ENCODE peak calls at places on chromosomes 11 and 22, in five cellular contexts. One of them, this sample, is unnamed.

GRCh38 chr11:66677599-66678375 is at the start of gene RBM4B:
- DNase-seq in aorta: peak; percentile 99
- DNase-seq in heart right ventricle: peak; percentile 98
- DNase-seq in DND-41: peak; percentile 98
- DNase-seq in naive thymus-derived CD4-positive, alpha-beta T cell: peak; percentile 96
- DNase-seq in this sample: peak; percentile 88

GRCh38 chr11:79461144-79461543 is 20.3 kb upstream of the TENM4 start:
- DNase-seq in aorta: no peak
- DNase-seq in heart right ventricle: no peak
- DNase-seq in DND-41: no peak
- DNase-seq in naive thymus-derived CD4-positive, alpha-beta T cell: no peak
- DNase-seq in this sample: peak; percentile 73

GRCh38 chr11:111177037-111177988 is 68.2 kb upstream of the POU2AF2 start:
- DNase-seq in aorta: no peak
- DNase-seq in heart right ventricle: no peak
- DNase-seq in DND-41: no peak
- DNase-seq in naive thymus-derived CD4-positive, alpha-beta T cell: no peak
- DNase-seq in this sample: no peak

GRCh38 chr22:20998411-20999336 is 3.2 kb downstream of the THAP7 start:
- DNase-seq in aorta: no peak
- DNase-seq in heart right ventricle: no peak
- DNase-seq in DND-41: peak; percentile 17
- DNase-seq in naive thymus-derived CD4-positive, alpha-beta T cell: no peak
- DNase-seq in this sample: no peak

GRCh38 chr22:29861672-29862297 is 21.2 kb upstream of the MTMR3 start:
- DNase-seq in aorta: no peak
- DNase-seq in heart right ventricle: no peak
- DNase-seq in DND-41: no peak
- DNase-seq in naive thymus-derived CD4-positive, alpha-beta T cell: no peak
- DNase-seq in this sample: no peak

GRCh38 chr11:59960502-59961381 is 3.1 kb upstream of the OOSP4A start:
- DNase-seq in aorta: no peak
- DNase-seq in heart right ventricle: no peak
- DNase-seq in DND-41: no peak
- DNase-seq in naive thymus-derived CD4-positive, alpha-beta T cell: no peak
- DNase-seq in this sample: no peak

GRCh38 chr11:30429550-30429949 is 106.6 kb downstream of the ARL14EP start:
- DNase-seq in aorta: no peak
- DNase-seq in heart right ventricle: no peak
- DNase-seq in DND-41: no peak
- DNase-seq in naive thymus-derived CD4-positive, alpha-beta T cell: no peak
- DNase-seq in this sample: no peak

GRCh38 chr11:117618956-117619355 is 178.1 kb downstream of the DSCAML1 start:
- DNase-seq in aorta: no peak
- DNase-seq in heart right ventricle: no peak
- DNase-seq in DND-41: no peak
- DNase-seq in naive thymus-derived CD4-positive, alpha-beta T cell: no peak
- DNase-seq in this sample: no peak

GRCh38 chr11:69797737-69798528 is 21.3 kb downstream of the FGF3 start:
- DNase-seq in aorta: no peak
- DNase-seq in heart right ventricle: no peak
- DNase-seq in DND-41: no peak
- DNase-seq in naive thymus-derived CD4-positive, alpha-beta T cell: no peak
- DNase-seq in this sample: no peak

GRCh38 chr11:14414470-14415461 is 55.8 kb upstream of the RRAS2 start:
- DNase-seq in aorta: no peak
- DNase-seq in heart right ventricle: no peak
- DNase-seq in DND-41: peak; percentile 96
- DNase-seq in naive thymus-derived CD4-positive, alpha-beta T cell: peak; percentile 66
- DNase-seq in this sample: no peak

GRCh38 chr11:111734383-111735261 is 31.6 kb downstream of the PPP2R1B start:
- DNase-seq in aorta: no peak
- DNase-seq in heart right ventricle: peak; percentile 20
- DNase-seq in DND-41: no peak
- DNase-seq in naive thymus-derived CD4-positive, alpha-beta T cell: no peak
- DNase-seq in this sample: no peak

GRCh38 chr22:49164773-49165320 is 662.8 kb downstream of the BRD1 start:
- DNase-seq in aorta: no peak
- DNase-seq in heart right ventricle: no peak
- DNase-seq in DND-41: no peak
- DNase-seq in naive thymus-derived CD4-positive, alpha-beta T cell: no peak
- DNase-seq in this sample: no peak

GRCh38 chr11:124586247-124586860 is 16.6 kb downstream of the OR8A1 start:
- DNase-seq in aorta: peak; percentile 80
- DNase-seq in heart right ventricle: peak; percentile 56
- DNase-seq in DND-41: peak; percentile 52
- DNase-seq in naive thymus-derived CD4-positive, alpha-beta T cell: no peak
- DNase-seq in this sample: peak; percentile 34

GRCh38 chr11:110317516-110317932 is 21.1 kb upstream of the RDX start:
- DNase-seq in aorta: no peak
- DNase-seq in heart right ventricle: no peak
- DNase-seq in DND-41: no peak
- DNase-seq in naive thymus-derived CD4-positive, alpha-beta T cell: no peak
- DNase-seq in this sample: no peak

GRCh38 chr11:104870910-104871309 is 27.4 kb downstream of the CASP12 start:
- DNase-seq in aorta: no peak
- DNase-seq in heart right ventricle: no peak
- DNase-seq in DND-41: no peak
- DNase-seq in naive thymus-derived CD4-positive, alpha-beta T cell: no peak
- DNase-seq in this sample: no peak

GRCh38 chr11:81673001-81673400 is 1060.7 kb downstream of the FAM181B start:
- DNase-seq in aorta: no peak
- DNase-seq in heart right ventricle: no peak
- DNase-seq in DND-41: no peak
- DNase-seq in naive thymus-derived CD4-positive, alpha-beta T cell: no peak
- DNase-seq in this sample: no peak

GRCh38 chr22:22097727-22098228 is 115.2 kb upstream of the TOP3B start:
- DNase-seq in aorta: no peak
- DNase-seq in heart right ventricle: no peak
- DNase-seq in DND-41: no peak
- DNase-seq in naive thymus-derived CD4-positive, alpha-beta T cell: no peak
- DNase-seq in this sample: no peak

GRCh38 chr11:16749666-16750065 is 11.2 kb downstream of the C11orf58 start:
- DNase-seq in aorta: no peak
- DNase-seq in heart right ventricle: no peak
- DNase-seq in DND-41: no peak
- DNase-seq in naive thymus-derived CD4-positive, alpha-beta T cell: no peak
- DNase-seq in this sample: no peak

GRCh38 chr11:42013656-42014201 is 554.3 kb upstream of the LRRC4C start:
- DNase-seq in aorta: no peak
- DNase-seq in heart right ventricle: no peak
- DNase-seq in DND-41: no peak
- DNase-seq in naive thymus-derived CD4-positive, alpha-beta T cell: no peak
- DNase-seq in this sample: no peak

GRCh38 chr22:22085702-22086500 is 103.3 kb upstream of the TOP3B start:
- DNase-seq in aorta: no peak
- DNase-seq in heart right ventricle: no peak
- DNase-seq in DND-41: no peak
- DNase-seq in naive thymus-derived CD4-positive, alpha-beta T cell: no peak
- DNase-seq in this sample: no peak

GRCh38 chr11:68040121-68040956 is 1.5 kb downstream of the TCIRG1 start:
- DNase-seq in aorta: peak; percentile 88
- DNase-seq in heart right ventricle: peak; percentile 66
- DNase-seq in DND-41: peak; percentile 77
- DNase-seq in naive thymus-derived CD4-positive, alpha-beta T cell: peak; percentile 49
- DNase-seq in this sample: peak; percentile 31

GRCh38 chr22:43658823-43659222 is 153.3 kb downstream of the EFCAB6 start:
- DNase-seq in aorta: no peak
- DNase-seq in heart right ventricle: no peak
- DNase-seq in DND-41: no peak
- DNase-seq in naive thymus-derived CD4-positive, alpha-beta T cell: no peak
- DNase-seq in this sample: no peak

GRCh38 chr11:120172921-120173705 is 35.2 kb upstream of the TRIM29 start:
- DNase-seq in aorta: peak; percentile 63
- DNase-seq in heart right ventricle: no peak
- DNase-seq in DND-41: no peak
- DNase-seq in naive thymus-derived CD4-positive, alpha-beta T cell: no peak
- DNase-seq in this sample: no peak

GRCh38 chr22:19036523-19037273 is 85.5 kb downstream of the DGCR2 start:
- DNase-seq in aorta: peak; percentile 75
- DNase-seq in heart right ventricle: no peak
- DNase-seq in DND-41: no peak
- DNase-seq in naive thymus-derived CD4-positive, alpha-beta T cell: no peak
- DNase-seq in this sample: peak; percentile 33

GRCh38 chr11:113393501-113393985 is 6.0 kb downstream of the ANKK1 start:
- DNase-seq in aorta: no peak
- DNase-seq in heart right ventricle: no peak
- DNase-seq in DND-41: no peak
- DNase-seq in naive thymus-derived CD4-positive, alpha-beta T cell: no peak
- DNase-seq in this sample: no peak
- H3K27me3 ChIP-seq in aorta: no peaks in the 10 kb centered on the region
- H3K27me3 ChIP-seq in heart right ventricle: peaks cover 16% of the 10 kb centered on the region
- H3K27me3 ChIP-seq in DND-41: peaks cover 6% of the 10 kb centered on the region
- H3K27me3 ChIP-seq in naive thymus-derived CD4-positive, alpha-beta T cell: peaks cover 4% of the 10 kb centered on the region
- H3K27me3 ChIP-seq in this sample: peaks cover 4% of the 10 kb centered on the region

GRCh38 chr11:94767701-94768601 is at the start of gene AMOTL1:
- DNase-seq in aorta: peak; percentile 98
- DNase-seq in heart right ventricle: peak; percentile 89
- DNase-seq in DND-41: no peak
- DNase-seq in naive thymus-derived CD4-positive, alpha-beta T cell: no peak
- DNase-seq in this sample: peak; percentile 94

GRCh38 chr11:94768602-94769511 is 701 bp downstream of the AMOTL1 start:
- DNase-seq in aorta: peak; percentile 85
- DNase-seq in heart right ventricle: peak; percentile 65
- DNase-seq in DND-41: no peak
- DNase-seq in naive thymus-derived CD4-positive, alpha-beta T cell: no peak
- DNase-seq in this sample: no peak

GRCh38 chr11:94769897-94770296 is 1.7 kb downstream of the AMOTL1 start:
- DNase-seq in aorta: no peak
- DNase-seq in heart right ventricle: no peak
- DNase-seq in DND-41: no peak
- DNase-seq in naive thymus-derived CD4-positive, alpha-beta T cell: no peak
- DNase-seq in this sample: peak; percentile 20

GRCh38 chr11:94767292-94767690 is 865 bp upstream of the AMOTL1 start:
- DNase-seq in aorta: no peak
- DNase-seq in heart right ventricle: no peak
- DNase-seq in DND-41: no peak
- DNase-seq in naive thymus-derived CD4-positive, alpha-beta T cell: no peak
- DNase-seq in this sample: no peak

GRCh38 chr11:94766656-94767291 is 1.4 kb upstream of the AMOTL1 start:
- DNase-seq in aorta: no peak
- DNase-seq in heart right ventricle: no peak
- DNase-seq in DND-41: no peak
- DNase-seq in naive thymus-derived CD4-positive, alpha-beta T cell: no peak
- DNase-seq in this sample: no peak
- H3K27me3 ChIP-seq in aorta: no peaks in the 10 kb centered on the region
- H3K27me3 ChIP-seq in heart right ventricle: no peaks in the 10 kb centered on the region
- H3K27me3 ChIP-seq in DND-41: peaks cover 35% of the 10 kb centered on the region
- H3K27me3 ChIP-seq in naive thymus-derived CD4-positive, alpha-beta T cell: no peaks in the 10 kb centered on the region
- H3K27me3 ChIP-seq in this sample: no peaks in the 10 kb centered on the region

GRCh38 chr11:64078905-64079304 is 43.2 kb downstream of the FLRT1 start:
- DNase-seq in aorta: no peak
- DNase-seq in heart right ventricle: no peak
- DNase-seq in DND-41: no peak
- DNase-seq in naive thymus-derived CD4-positive, alpha-beta T cell: no peak
- DNase-seq in this sample: no peak
- H3K27me3 ChIP-seq in aorta: no peaks in the 10 kb centered on the region
- H3K27me3 ChIP-seq in heart right ventricle: no peaks in the 10 kb centered on the region
- H3K27me3 ChIP-seq in DND-41: no peaks in the 10 kb centered on the region
- H3K27me3 ChIP-seq in naive thymus-derived CD4-positive, alpha-beta T cell: no peaks in the 10 kb centered on the region
- H3K27me3 ChIP-seq in this sample: no peaks in the 10 kb centered on the region

GRCh38 chr11:48141475-48142100 is 75.0 kb upstream of the OR4B1 start:
- DNase-seq in aorta: no peak
- DNase-seq in heart right ventricle: no peak
- DNase-seq in DND-41: no peak
- DNase-seq in naive thymus-derived CD4-positive, alpha-beta T cell: no peak
- DNase-seq in this sample: peak; percentile 22
- H3K27me3 ChIP-seq in aorta: no peaks in the 10 kb centered on the region
- H3K27me3 ChIP-seq in heart right ventricle: no peaks in the 10 kb centered on the region
- H3K27me3 ChIP-seq in DND-41: no peaks in the 10 kb centered on the region
- H3K27me3 ChIP-seq in naive thymus-derived CD4-positive, alpha-beta T cell: no peaks in the 10 kb centered on the region
- H3K27me3 ChIP-seq in this sample: no peaks in the 10 kb centered on the region

This sample was measured in HAP-1.